ENCODE peak calls at places on chromosomes 13 and 19, in eight cellular contexts. P is HL-60, C is brain pericyte, O is EL, X is D341Med, L is OCI-LY7, E is HS-5, A is adrenal gland. Y is an unnamed sample.

GRCh38 chr13:111210945-111211469 is 95.9 kb downstream of the ARHGEF7 start:
- DNase-seq in P (no peak), C (no peak), O (no peak), X (no peak), L (no peak), E (no peak), A (no peak), Y (no peak)

GRCh38 chr13:34250151-34250550 is 432.2 kb downstream of the RFC3 start:
- DNase-seq in P (no peak), C (no peak), O (no peak), X (no peak), L (no peak), E (no peak), A (no peak), Y (no peak)

GRCh38 chr13:107375701-107376350 is 807.9 kb upstream of the ARGLU1 start:
- DNase-seq in P (no peak), C (no peak), O (no peak), X (no peak), L (no peak), E (no peak), A (no peak), Y (no peak)

GRCh38 chr19:49155830-49156346 is 692 bp upstream of the HRC start:
- DNase-seq in P (no peak), C (no peak), O (no peak), X (no peak), L (no peak), E (no peak), A (no peak), Y (no peak)

GRCh38 chr19:7637374-7638256 is 705 bp downstream of the STXBP2 start:
- DNase-seq in P (peak; percentile 67), C (no peak), O (no peak), X (no peak), L (peak; percentile 29), E (no peak), A (no peak), Y (no peak)

GRCh38 chr13:75803175-75803611 is 167.1 kb downstream of the LMO7 start:
- DNase-seq in P (no peak), C (no peak), O (no peak), X (no peak), L (peak; percentile 10), E (no peak), A (no peak), Y (no peak)

GRCh38 chr13:56893843-56894242 is 246.9 kb upstream of the PRR20A start:
- DNase-seq in P (no peak), C (no peak), O (no peak), X (no peak), L (no peak), E (no peak), A (no peak), Y (no peak)

GRCh38 chr19:45999653-46000121 is 4.4 kb downstream of the CCDC61 start:
- DNase-seq in P (no peak), C (no peak), O (peak; percentile 55), X (no peak), L (no peak), E (no peak), A (no peak), Y (no peak)

GRCh38 chr19:50831026-50831396 is 2.4 kb downstream of the KLK15 start:
- DNase-seq in P (no peak), C (no peak), O (no peak), X (no peak), L (no peak), E (no peak), A (no peak), Y (no peak)

GRCh38 chr19:3029070-3029923 is at the start of gene TLE2:
- DNase-seq in P (no peak), C (no peak), O (no peak), X (peak; percentile 86), L (no peak), E (no peak), A (no peak), Y (no peak)

GRCh38 chr13:58190578-58190977 is 559.0 kb downstream of the PCDH17 start:
- DNase-seq in P (no peak), C (no peak), O (no peak), X (no peak), L (no peak), E (no peak), A (no peak), Y (no peak)

GRCh38 chr13:83065136-83065535 is 817.1 kb downstream of the SLITRK1 start:
- DNase-seq in P (no peak), C (no peak), O (peak; percentile 69), X (no peak), L (no peak), E (no peak), A (peak; percentile 10), Y (peak; percentile 36)

GRCh38 chr13:91652389-91652788 is 254.0 kb downstream of the GPC5 start:
- DNase-seq in P (no peak), C (no peak), O (no peak), X (no peak), L (no peak), E (no peak), A (no peak), Y (no peak)

GRCh38 chr19:48632692-48633147 is 4.5 kb downstream of the DBP start:
- DNase-seq in P (no peak), C (no peak), O (peak; percentile 52), X (no peak), L (no peak), E (no peak), A (peak; percentile 60), Y (no peak)